ENCODE peak calls at places on chromosomes 16 and 17, in eight cellular contexts. One of them, this sample, is unnamed.

GRCh38 chr16:340370-341091 is 12.0 kb downstream of the AXIN1 start:
- DNase-seq in activated T-helper 1 cell treated with anti-CD3 and anti-CD28 coated beads, Interleukin-12 subunit alpha, Interleukin-12 subunit beta, Interleukin-2, Interleukin-4 antibody, amounts not matched to agents 30 ng/mL and 10 ng/mL and 1 ng/mL, durations not matched to agents 14 hours and 24 hours and 36 hours: no peak
- DNase-seq in activated CD4-positive, alpha-beta T cell treated with anti-CD3 and anti-CD28 coated beads for 24 hours: no peak
- DNase-seq in EL: no peak
- DNase-seq in GM23338: no peak
- DNase-seq in stimulated activated CD4-positive, alpha-beta T cell treated with anti-CD3 and anti-CD28 coated beads, Interleukin-1b, Interleukin-23, amount 100 ng/mL, for 24 hours: no peak
- DNase-seq in M059J: no peak
- DNase-seq in activated CD4-positive, CD25-positive, alpha-beta regulatory T cell treated with anti-CD3 and anti-CD28 coated beads, Interleukin-2, amount 50 U/mL, for 16 hours: no peak
- DNase-seq in this sample: no peak

GRCh38 chr16:14509675-14510132 is 120.4 kb downstream of the PARN start:
- DNase-seq in stimulated activated CD4-positive, alpha-beta T cell treated with anti-CD3 and anti-CD28 coated beads, Interleukin-1b, Interleukin-23, amount 100 ng/mL, for 24 hours: no peak
- DNase-seq in activated T-helper 1 cell treated with anti-CD3 and anti-CD28 coated beads, Interleukin-12 subunit alpha, Interleukin-12 subunit beta, Interleukin-2, Interleukin-4 antibody, amounts not matched to agents 30 ng/mL and 10 ng/mL and 1 ng/mL, durations not matched to agents 14 hours and 24 hours and 36 hours: no peak
- DNase-seq in GM23338: peak; percentile 63
- DNase-seq in M059J: no peak
- DNase-seq in activated CD4-positive, CD25-positive, alpha-beta regulatory T cell treated with anti-CD3 and anti-CD28 coated beads, Interleukin-2, amount 50 U/mL, for 16 hours: no peak
- DNase-seq in activated CD4-positive, alpha-beta T cell treated with anti-CD3 and anti-CD28 coated beads for 24 hours: no peak
- DNase-seq in EL: no peak
- DNase-seq in this sample: no peak

GRCh38 chr16:87177627-87178026 is 139.6 kb downstream of the C16orf95 start:
- DNase-seq in activated CD4-positive, CD25-positive, alpha-beta regulatory T cell treated with anti-CD3 and anti-CD28 coated beads, Interleukin-2, amount 50 U/mL, for 16 hours: no peak
- DNase-seq in M059J: no peak
- DNase-seq in stimulated activated CD4-positive, alpha-beta T cell treated with anti-CD3 and anti-CD28 coated beads, Interleukin-1b, Interleukin-23, amount 100 ng/mL, for 24 hours: no peak
- DNase-seq in activated CD4-positive, alpha-beta T cell treated with anti-CD3 and anti-CD28 coated beads for 24 hours: no peak
- DNase-seq in EL: no peak
- DNase-seq in GM23338: no peak
- DNase-seq in activated T-helper 1 cell treated with anti-CD3 and anti-CD28 coated beads, Interleukin-12 subunit alpha, Interleukin-12 subunit beta, Interleukin-2, Interleukin-4 antibody, amounts not matched to agents 30 ng/mL and 10 ng/mL and 1 ng/mL, durations not matched to agents 14 hours and 24 hours and 36 hours: no peak
- DNase-seq in this sample: no peak

GRCh38 chr16:4317471-4318170 is 1.8 kb downstream of the GLIS2 start:
- DNase-seq in EL: peak; percentile 29
- DNase-seq in stimulated activated CD4-positive, alpha-beta T cell treated with anti-CD3 and anti-CD28 coated beads, Interleukin-1b, Interleukin-23, amount 100 ng/mL, for 24 hours: no peak
- DNase-seq in M059J: peak; percentile 61
- DNase-seq in activated T-helper 1 cell treated with anti-CD3 and anti-CD28 coated beads, Interleukin-12 subunit alpha, Interleukin-12 subunit beta, Interleukin-2, Interleukin-4 antibody, amounts not matched to agents 30 ng/mL and 10 ng/mL and 1 ng/mL, durations not matched to agents 14 hours and 24 hours and 36 hours: no peak
- DNase-seq in GM23338: peak; percentile 17
- DNase-seq in activated CD4-positive, CD25-positive, alpha-beta regulatory T cell treated with anti-CD3 and anti-CD28 coated beads, Interleukin-2, amount 50 U/mL, for 16 hours: no peak
- DNase-seq in activated CD4-positive, alpha-beta T cell treated with anti-CD3 and anti-CD28 coated beads for 24 hours: no peak
- DNase-seq in this sample: peak; percentile 34

GRCh38 chr17:13477180-13477611 is 124.5 kb downstream of the HS3ST3A1 start:
- DNase-seq in GM23338: no peak
- DNase-seq in activated CD4-positive, CD25-positive, alpha-beta regulatory T cell treated with anti-CD3 and anti-CD28 coated beads, Interleukin-2, amount 50 U/mL, for 16 hours: no peak
- DNase-seq in activated CD4-positive, alpha-beta T cell treated with anti-CD3 and anti-CD28 coated beads for 24 hours: no peak
- DNase-seq in M059J: peak; percentile 61
- DNase-seq in stimulated activated CD4-positive, alpha-beta T cell treated with anti-CD3 and anti-CD28 coated beads, Interleukin-1b, Interleukin-23, amount 100 ng/mL, for 24 hours: no peak
- DNase-seq in EL: peak; percentile 43
- DNase-seq in activated T-helper 1 cell treated with anti-CD3 and anti-CD28 coated beads, Interleukin-12 subunit alpha, Interleukin-12 subunit beta, Interleukin-2, Interleukin-4 antibody, amounts not matched to agents 30 ng/mL and 10 ng/mL and 1 ng/mL, durations not matched to agents 14 hours and 24 hours and 36 hours: no peak
- DNase-seq in this sample: peak; percentile 65

GRCh38 chr17:78325076-78325712 is 34.7 kb downstream of the SOCS3 start:
- DNase-seq in activated T-helper 1 cell treated with anti-CD3 and anti-CD28 coated beads, Interleukin-12 subunit alpha, Interleukin-12 subunit beta, Interleukin-2, Interleukin-4 antibody, amounts not matched to agents 30 ng/mL and 10 ng/mL and 1 ng/mL, durations not matched to agents 14 hours and 24 hours and 36 hours: no peak
- DNase-seq in activated CD4-positive, alpha-beta T cell treated with anti-CD3 and anti-CD28 coated beads for 24 hours: no peak
- DNase-seq in stimulated activated CD4-positive, alpha-beta T cell treated with anti-CD3 and anti-CD28 coated beads, Interleukin-1b, Interleukin-23, amount 100 ng/mL, for 24 hours: no peak
- DNase-seq in EL: peak; percentile 82
- DNase-seq in GM23338: no peak
- DNase-seq in activated CD4-positive, CD25-positive, alpha-beta regulatory T cell treated with anti-CD3 and anti-CD28 coated beads, Interleukin-2, amount 50 U/mL, for 16 hours: no peak
- DNase-seq in M059J: peak; percentile 91
- DNase-seq in this sample: peak; percentile 58

GRCh38 chr16:149024-149675 is 3.3 kb upstream of the HBZ start:
- DNase-seq in activated CD4-positive, alpha-beta T cell treated with anti-CD3 and anti-CD28 coated beads for 24 hours: no peak
- DNase-seq in stimulated activated CD4-positive, alpha-beta T cell treated with anti-CD3 and anti-CD28 coated beads, Interleukin-1b, Interleukin-23, amount 100 ng/mL, for 24 hours: no peak
- DNase-seq in EL: peak; percentile 82
- DNase-seq in GM23338: no peak
- DNase-seq in M059J: peak; percentile 76
- DNase-seq in activated CD4-positive, CD25-positive, alpha-beta regulatory T cell treated with anti-CD3 and anti-CD28 coated beads, Interleukin-2, amount 50 U/mL, for 16 hours: no peak
- DNase-seq in activated T-helper 1 cell treated with anti-CD3 and anti-CD28 coated beads, Interleukin-12 subunit alpha, Interleukin-12 subunit beta, Interleukin-2, Interleukin-4 antibody, amounts not matched to agents 30 ng/mL and 10 ng/mL and 1 ng/mL, durations not matched to agents 14 hours and 24 hours and 36 hours: no peak
- DNase-seq in this sample: peak; percentile 50

GRCh38 chr16:85360323-85361277 is 248.3 kb upstream of the CIBAR2 start:
- DNase-seq in activated T-helper 1 cell treated with anti-CD3 and anti-CD28 coated beads, Interleukin-12 subunit alpha, Interleukin-12 subunit beta, Interleukin-2, Interleukin-4 antibody, amounts not matched to agents 30 ng/mL and 10 ng/mL and 1 ng/mL, durations not matched to agents 14 hours and 24 hours and 36 hours: no peak
- DNase-seq in activated CD4-positive, CD25-positive, alpha-beta regulatory T cell treated with anti-CD3 and anti-CD28 coated beads, Interleukin-2, amount 50 U/mL, for 16 hours: no peak
- DNase-seq in GM23338: no peak
- DNase-seq in stimulated activated CD4-positive, alpha-beta T cell treated with anti-CD3 and anti-CD28 coated beads, Interleukin-1b, Interleukin-23, amount 100 ng/mL, for 24 hours: no peak
- DNase-seq in EL: no peak
- DNase-seq in M059J: no peak
- DNase-seq in activated CD4-positive, alpha-beta T cell treated with anti-CD3 and anti-CD28 coated beads for 24 hours: no peak
- DNase-seq in this sample: peak; percentile 83

GRCh38 chr16:30084816-30085159 is 6.9 kb downstream of the TBX6 start:
- DNase-seq in activated CD4-positive, alpha-beta T cell treated with anti-CD3 and anti-CD28 coated beads for 24 hours: no peak
- DNase-seq in GM23338: no peak
- DNase-seq in M059J: no peak
- DNase-seq in EL: no peak
- DNase-seq in activated T-helper 1 cell treated with anti-CD3 and anti-CD28 coated beads, Interleukin-12 subunit alpha, Interleukin-12 subunit beta, Interleukin-2, Interleukin-4 antibody, amounts not matched to agents 30 ng/mL and 10 ng/mL and 1 ng/mL, durations not matched to agents 14 hours and 24 hours and 36 hours: no peak
- DNase-seq in stimulated activated CD4-positive, alpha-beta T cell treated with anti-CD3 and anti-CD28 coated beads, Interleukin-1b, Interleukin-23, amount 100 ng/mL, for 24 hours: no peak
- DNase-seq in activated CD4-positive, CD25-positive, alpha-beta regulatory T cell treated with anti-CD3 and anti-CD28 coated beads, Interleukin-2, amount 50 U/mL, for 16 hours: no peak
- DNase-seq in this sample: no peak

GRCh38 chr16:66636199-66636598 is 31.7 kb downstream of the CMTM3 start:
- DNase-seq in M059J: no peak
- DNase-seq in EL: no peak
- DNase-seq in activated T-helper 1 cell treated with anti-CD3 and anti-CD28 coated beads, Interleukin-12 subunit alpha, Interleukin-12 subunit beta, Interleukin-2, Interleukin-4 antibody, amounts not matched to agents 30 ng/mL and 10 ng/mL and 1 ng/mL, durations not matched to agents 14 hours and 24 hours and 36 hours: no peak
- DNase-seq in activated CD4-positive, alpha-beta T cell treated with anti-CD3 and anti-CD28 coated beads for 24 hours: no peak
- DNase-seq in activated CD4-positive, CD25-positive, alpha-beta regulatory T cell treated with anti-CD3 and anti-CD28 coated beads, Interleukin-2, amount 50 U/mL, for 16 hours: no peak
- DNase-seq in stimulated activated CD4-positive, alpha-beta T cell treated with anti-CD3 and anti-CD28 coated beads, Interleukin-1b, Interleukin-23, amount 100 ng/mL, for 24 hours: no peak
- DNase-seq in GM23338: no peak
- DNase-seq in this sample: no peak

GRCh38 chr16:75267631-75268264 is 16.3 kb upstream of the BCAR1 start:
- DNase-seq in activated T-helper 1 cell treated with anti-CD3 and anti-CD28 coated beads, Interleukin-12 subunit alpha, Interleukin-12 subunit beta, Interleukin-2, Interleukin-4 antibody, amounts not matched to agents 30 ng/mL and 10 ng/mL and 1 ng/mL, durations not matched to agents 14 hours and 24 hours and 36 hours: no peak
- DNase-seq in activated CD4-positive, alpha-beta T cell treated with anti-CD3 and anti-CD28 coated beads for 24 hours: no peak
- DNase-seq in M059J: peak; percentile 92
- DNase-seq in EL: peak; percentile 75
- DNase-seq in activated CD4-positive, CD25-positive, alpha-beta regulatory T cell treated with anti-CD3 and anti-CD28 coated beads, Interleukin-2, amount 50 U/mL, for 16 hours: no peak
- DNase-seq in stimulated activated CD4-positive, alpha-beta T cell treated with anti-CD3 and anti-CD28 coated beads, Interleukin-1b, Interleukin-23, amount 100 ng/mL, for 24 hours: no peak
- DNase-seq in GM23338: no peak
- DNase-seq in this sample: peak; percentile 90

GRCh38 chr17:48294989-48295892 is 134.8 kb downstream of the SKAP1 start:
- DNase-seq in stimulated activated CD4-positive, alpha-beta T cell treated with anti-CD3 and anti-CD28 coated beads, Interleukin-1b, Interleukin-23, amount 100 ng/mL, for 24 hours: no peak
- DNase-seq in activated CD4-positive, alpha-beta T cell treated with anti-CD3 and anti-CD28 coated beads for 24 hours: no peak
- DNase-seq in M059J: peak; percentile 53
- DNase-seq in EL: peak; percentile 18
- DNase-seq in GM23338: no peak
- DNase-seq in activated T-helper 1 cell treated with anti-CD3 and anti-CD28 coated beads, Interleukin-12 subunit alpha, Interleukin-12 subunit beta, Interleukin-2, Interleukin-4 antibody, amounts not matched to agents 30 ng/mL and 10 ng/mL and 1 ng/mL, durations not matched to agents 14 hours and 24 hours and 36 hours: no peak
- DNase-seq in activated CD4-positive, CD25-positive, alpha-beta regulatory T cell treated with anti-CD3 and anti-CD28 coated beads, Interleukin-2, amount 50 U/mL, for 16 hours: no peak
- DNase-seq in this sample: peak; percentile 52

GRCh38 chr16:86325360-86325759 is 185.0 kb upstream of the FOXF1 start:
- DNase-seq in M059J: no peak
- DNase-seq in activated T-helper 1 cell treated with anti-CD3 and anti-CD28 coated beads, Interleukin-12 subunit alpha, Interleukin-12 subunit beta, Interleukin-2, Interleukin-4 antibody, amounts not matched to agents 30 ng/mL and 10 ng/mL and 1 ng/mL, durations not matched to agents 14 hours and 24 hours and 36 hours: no peak
- DNase-seq in EL: no peak
- DNase-seq in GM23338: no peak
- DNase-seq in activated CD4-positive, alpha-beta T cell treated with anti-CD3 and anti-CD28 coated beads for 24 hours: no peak
- DNase-seq in activated CD4-positive, CD25-positive, alpha-beta regulatory T cell treated with anti-CD3 and anti-CD28 coated beads, Interleukin-2, amount 50 U/mL, for 16 hours: no peak
- DNase-seq in stimulated activated CD4-positive, alpha-beta T cell treated with anti-CD3 and anti-CD28 coated beads, Interleukin-1b, Interleukin-23, amount 100 ng/mL, for 24 hours: no peak
- DNase-seq in this sample: no peak

GRCh38 chr17:41937970-41938851 is 7.8 kb downstream of the ODAD4 start:
- DNase-seq in activated T-helper 1 cell treated with anti-CD3 and anti-CD28 coated beads, Interleukin-12 subunit alpha, Interleukin-12 subunit beta, Interleukin-2, Interleukin-4 antibody, amounts not matched to agents 30 ng/mL and 10 ng/mL and 1 ng/mL, durations not matched to agents 14 hours and 24 hours and 36 hours: no peak
- DNase-seq in M059J: no peak
- DNase-seq in activated CD4-positive, alpha-beta T cell treated with anti-CD3 and anti-CD28 coated beads for 24 hours: no peak
- DNase-seq in stimulated activated CD4-positive, alpha-beta T cell treated with anti-CD3 and anti-CD28 coated beads, Interleukin-1b, Interleukin-23, amount 100 ng/mL, for 24 hours: no peak
- DNase-seq in EL: no peak
- DNase-seq in GM23338: no peak
- DNase-seq in activated CD4-positive, CD25-positive, alpha-beta regulatory T cell treated with anti-CD3 and anti-CD28 coated beads, Interleukin-2, amount 50 U/mL, for 16 hours: no peak
- DNase-seq in this sample: no peak

GRCh38 chr16:46732561-46732960 is 15.6 kb downstream of the MYLK3 start:
- DNase-seq in activated CD4-positive, alpha-beta T cell treated with anti-CD3 and anti-CD28 coated beads for 24 hours: no peak
- DNase-seq in M059J: no peak
- DNase-seq in activated CD4-positive, CD25-positive, alpha-beta regulatory T cell treated with anti-CD3 and anti-CD28 coated beads, Interleukin-2, amount 50 U/mL, for 16 hours: no peak
- DNase-seq in activated T-helper 1 cell treated with anti-CD3 and anti-CD28 coated beads, Interleukin-12 subunit alpha, Interleukin-12 subunit beta, Interleukin-2, Interleukin-4 antibody, amounts not matched to agents 30 ng/mL and 10 ng/mL and 1 ng/mL, durations not matched to agents 14 hours and 24 hours and 36 hours: no peak
- DNase-seq in EL: no peak
- DNase-seq in GM23338: no peak
- DNase-seq in stimulated activated CD4-positive, alpha-beta T cell treated with anti-CD3 and anti-CD28 coated beads, Interleukin-1b, Interleukin-23, amount 100 ng/mL, for 24 hours: no peak
- DNase-seq in this sample: no peak

This sample was measured in LHCN-M2.